ENCODE peak calls at places on chromosomes 16 and 17, in nine cellular contexts. S, B, M, F, G, H, Z, L and J are unnamed samples.

GRCh38 chr17:32323784-32324590 is 18.0 kb downstream of the C17orf75 start:
- DNase-seq in G (peak), L (peak), M (peak), H (no peak), S (peak), B (no peak), F (no peak), Z (no peak), J (no peak)

GRCh38 chr17:35460354-35460851 is 11.8 kb upstream of the SLFN13 start:
- DNase-seq in G (no peak), M (no peak), F (no peak), S (peak), Z (peak), L (peak), B (no peak), H (peak), J (no peak)

GRCh38 chr16:12775689-12776236 is 27.9 kb downstream of the CPPED1 start:
- DNase-seq in M (no peak), F (no peak), H (no peak), Z (no peak), L (no peak), G (no peak), B (peak), S (no peak), J (no peak)

GRCh38 chr16:87391324-87391949 is 699 bp upstream of the MAP1LC3B start:
- DNase-seq in M (peak), S (peak), F (no peak), L (peak), B (no peak), H (peak), Z (peak), G (peak), J (peak)

GRCh38 chr17:5464717-5465507 is 3.9 kb downstream of the DHX33 start:
- DNase-seq in G (no peak), Z (no peak), B (no peak), H (no peak), S (no peak), L (no peak), F (no peak), M (no peak), J (no peak)

GRCh38 chr17:78979780-78980623 is at the start of gene LGALS3BP:
- DNase-seq in M (peak), Z (peak), L (peak), B (peak), S (peak), H (peak), F (peak), G (peak), J (no peak)

GRCh38 chr17:8740486-8740885 is 4.2 kb downstream of the CCDC42 start:
- DNase-seq in M (no peak), L (no peak), H (peak), B (no peak), S (no peak), G (no peak), Z (no peak), F (no peak), J (no peak)

GRCh38 chr16:5379948-5380347 is 282.4 kb upstream of the EEF2KMT start:
- DNase-seq in H (no peak), L (no peak), B (no peak), F (no peak), M (no peak), G (no peak), Z (no peak), S (no peak), J (no peak)

GRCh38 chr17:42553161-42553818 is 567 bp downstream of the HSD17B1 start:
- DNase-seq in B (no peak), L (no peak), M (peak), S (no peak), F (no peak), H (no peak), Z (peak), G (peak), J (no peak)

GRCh38 chr17:32805029-32805976 is 71.6 kb downstream of the MYO1D start:
- DNase-seq in H (no peak), G (no peak), B (no peak), F (no peak), M (peak), L (no peak), Z (no peak), S (no peak), J (no peak)

GRCh38 chr17:79949646-79950292 is 85.9 kb downstream of the TBC1D16 start:
- DNase-seq in L (peak), Z (no peak), B (peak), M (no peak), H (no peak), G (no peak), F (no peak), S (peak), J (no peak)

GRCh38 chr16:10305912-10306311 is 79.9 kb upstream of the ATF7IP2 start:
- DNase-seq in M (no peak), B (no peak), H (no peak), S (no peak), Z (no peak), G (no peak), F (no peak), L (no peak), J (no peak)

GRCh38 chr17:73189417-73190099 is 3.3 kb upstream of the COG1 start:
- DNase-seq in Z (no peak), G (peak), B (no peak), S (no peak), H (peak), F (no peak), M (peak), L (no peak), J (peak)

GRCh38 chr16:66964049-66964448 is 3.0 kb downstream of the CES3 start:
- DNase-seq in M (no peak), F (no peak), L (no peak), S (no peak), H (no peak), Z (no peak), G (no peak), B (no peak), J (no peak)

GRCh38 chr17:43609613-43610385 is 51.9 kb downstream of the MEOX1 start:
- DNase-seq in F (no peak), S (no peak), M (peak), L (no peak), H (no peak), G (no peak), B (no peak), Z (no peak), J (no peak)

GRCh38 chr17:72922223-72922622 is 170.3 kb downstream of the SLC39A11 start:
- DNase-seq in G (no peak), F (no peak), L (no peak), H (no peak), B (no peak), Z (no peak), S (no peak), M (no peak), J (no peak)

GRCh38 chr16:1181715-1182671 is 29.1 kb downstream of the CACNA1H start:
- DNase-seq in B (peak), G (no peak), L (peak), H (no peak), F (peak), M (peak), Z (peak), S (peak), J (no peak)

GRCh38 chr17:59842901-59843652 is 49.7 kb downstream of the TUBD1 start:
- DNase-seq in L (peak), S (peak), G (peak), H (no peak), M (peak), F (peak), B (no peak), Z (no peak), J (no peak)

DNA sequence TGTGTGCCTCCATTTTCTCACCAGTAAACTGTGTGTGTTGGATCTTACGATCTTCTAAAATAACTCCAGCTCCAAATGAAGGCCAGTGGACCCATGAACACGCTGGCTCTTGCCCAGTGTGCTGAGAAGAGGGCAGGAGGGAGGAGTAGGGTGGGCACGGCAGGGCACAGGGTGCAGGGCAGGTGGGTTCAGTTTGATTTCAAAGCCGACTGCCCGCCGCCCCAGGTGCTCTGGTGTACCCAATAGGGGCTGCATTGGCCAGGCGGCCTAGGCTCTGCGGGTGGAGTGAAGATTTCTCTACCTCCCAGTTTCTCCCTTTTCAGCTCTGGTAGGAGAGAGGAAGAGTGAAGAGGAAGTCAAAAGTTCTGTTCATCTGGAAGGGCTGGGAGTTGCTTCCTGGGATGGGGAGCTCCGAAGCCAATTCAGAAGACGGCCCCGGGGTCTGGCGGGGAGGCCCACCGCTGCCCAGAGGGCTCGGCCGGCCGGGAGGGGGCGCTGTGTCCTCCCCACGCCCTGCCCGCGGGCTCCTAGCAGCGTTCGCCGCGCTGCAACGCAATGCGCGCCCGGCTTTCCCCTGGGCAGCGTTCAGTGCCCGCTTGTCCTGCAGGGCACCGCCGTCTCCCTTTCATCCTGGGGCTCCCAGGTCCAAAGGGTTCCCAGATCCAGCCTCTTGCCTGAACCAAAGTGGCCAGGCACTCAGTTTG is 1.1 kb upstream of the CRHR1 start:
- DNase-seq in F (no peak), M (peak), H (peak), L (peak), S (no peak), B (no peak), Z (peak), G (no peak), J (peak)
- TF ChIP-seq CTCF in F (no peak), M (no peak), H (peak), L (peak), S (peak), B (no peak), Z (no peak), G (peak), J (peak)

DNA sequence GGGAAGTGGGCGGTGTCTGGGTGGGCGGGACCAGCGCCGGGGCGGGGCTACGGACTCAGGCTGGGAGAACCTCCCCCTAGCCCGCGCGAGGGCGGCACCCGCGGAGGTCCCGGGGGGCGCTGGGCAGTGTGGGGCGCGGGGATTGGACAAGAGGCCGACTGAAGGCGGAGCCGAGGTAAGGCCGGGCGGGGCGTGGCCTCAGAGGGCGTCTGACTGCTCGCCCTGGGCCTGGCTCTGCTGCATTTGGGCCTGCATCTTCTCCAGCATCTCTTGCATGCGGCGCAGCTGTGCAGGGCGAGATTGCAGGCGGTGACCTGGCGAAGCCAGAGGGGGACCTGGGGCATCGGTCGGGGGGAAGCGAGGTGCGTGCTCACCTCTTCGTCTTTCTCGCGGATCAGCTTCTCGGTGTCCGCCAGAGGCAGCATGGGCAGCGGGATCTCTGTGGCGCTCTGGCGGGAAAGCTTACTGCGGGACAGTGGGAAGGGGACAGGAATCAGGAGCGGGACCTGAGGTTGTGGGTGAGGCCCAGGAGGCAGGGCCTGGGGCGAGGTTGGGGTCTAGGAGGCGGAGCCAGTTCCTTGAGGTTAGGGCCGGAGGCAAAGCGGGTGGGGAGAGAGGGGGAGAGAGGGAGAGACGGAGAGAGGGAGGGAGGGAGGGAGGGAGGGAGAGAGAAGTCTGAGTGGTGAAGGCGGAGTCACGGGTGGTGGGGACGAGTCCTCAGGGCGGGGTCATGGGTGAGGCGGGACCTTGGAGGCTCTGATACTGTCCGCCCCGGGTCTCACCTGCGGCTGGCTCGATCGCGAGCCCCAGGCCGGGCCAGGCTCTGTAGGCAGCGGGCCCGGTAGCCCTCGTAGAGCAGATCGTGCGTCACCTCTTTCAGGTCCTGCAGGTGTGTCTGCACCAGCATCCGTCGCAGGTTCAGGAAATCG is 3.9 kb downstream of the SEPTIN1 start:
- DNase-seq in M (peak), Z (peak), L (peak), S (peak), F (peak), B (peak), G (peak), H (peak), J (peak)
- TF ChIP-seq CTCF in M (no peak), Z (no peak), L (peak), S (no peak), F (no peak), B (no peak), G (no peak), H (peak), J (peak)

GRCh38 chr17:81914103-81914850 is 3.1 kb upstream of the PCYT2 start:
- DNase-seq in F (no peak), Z (no peak), S (no peak), L (no peak), M (no peak), B (no peak), H (no peak), G (no peak), J (no peak)

GRCh38 chr17:81918762-81919545 is 978 bp upstream of the SIRT7 start:
- DNase-seq in H (no peak), L (no peak), G (no peak), B (no peak), M (no peak), S (no peak), F (no peak), Z (no peak), J (no peak)

GRCh38 chr17:81920612-81921530 is 2.9 kb upstream of the SIRT7 start:
- DNase-seq in B (no peak), G (no peak), S (no peak), L (no peak), M (no peak), Z (no peak), H (no peak), F (no peak), J (no peak)

GRCh38 chr17:81915331-81915730 is 2.6 kb downstream of the SIRT7 start:
- DNase-seq in H (no peak), S (no peak), M (no peak), Z (no peak), B (no peak), F (no peak), G (no peak), L (no peak), J (no peak)

DNA sequence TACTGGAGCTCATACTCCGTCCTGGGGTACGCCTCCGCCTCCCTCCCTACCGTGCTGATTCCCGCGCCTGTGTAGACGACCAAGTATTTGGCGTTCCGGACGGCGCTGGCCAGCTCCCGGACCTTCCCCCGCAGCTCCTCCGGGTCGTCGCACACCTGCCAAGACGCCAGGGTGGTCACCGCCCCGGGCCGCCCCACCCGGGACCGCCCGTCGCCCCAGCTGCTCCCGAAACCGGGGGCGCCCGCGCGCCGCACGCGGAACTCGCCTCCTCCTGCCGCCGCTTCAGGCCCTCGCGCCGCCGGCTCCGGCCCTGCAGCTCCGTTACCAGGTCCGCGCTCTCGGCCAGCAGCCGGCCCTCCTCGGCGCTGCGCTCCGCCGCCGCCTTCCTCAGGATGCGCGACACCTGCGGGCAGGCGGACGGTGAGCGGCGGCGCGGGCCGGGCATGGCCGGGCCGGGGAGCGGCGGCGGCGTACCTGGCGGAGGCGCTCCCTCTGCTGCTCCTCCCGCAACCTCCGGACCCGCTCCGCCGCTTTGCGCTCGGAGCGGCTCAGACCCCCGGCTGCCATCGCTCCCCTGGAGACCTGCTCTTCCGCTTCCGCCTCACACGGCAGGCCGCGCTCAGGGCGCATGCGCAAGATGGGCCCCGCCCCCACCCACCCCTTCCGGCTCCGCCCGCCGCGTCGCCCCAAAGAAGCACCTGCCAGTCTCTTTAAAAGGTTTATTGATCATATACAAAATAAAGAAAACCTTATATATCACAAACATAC is at the start of gene SIRT7:
- DNase-seq in Z (peak), F (no peak), H (peak), M (peak), G (peak), L (peak), S (peak), B (peak), J (peak)
- TF ChIP-seq CTCF in Z (no peak), F (no peak), H (no peak), M (no peak), G (no peak), L (no peak), S (no peak), B (no peak), J (no peak)

GRCh38 chr16:85171004-85171808 is 58.9 kb upstream of the CIBAR2 start:
- DNase-seq in F (no peak), L (no peak), H (no peak), S (no peak), B (no peak), G (no peak), M (no peak), Z (no peak), J (no peak)

GRCh38 chr16:85171809-85172464 is 59.7 kb upstream of the CIBAR2 start:
- DNase-seq in F (no peak), B (no peak), S (no peak), L (no peak), H (no peak), G (no peak), Z (no peak), M (no peak), J (no peak)

GRCh38 chr16:85173981-85174751 is 61.9 kb upstream of the CIBAR2 start:
- DNase-seq in Z (no peak), F (no peak), B (no peak), M (peak), H (peak), G (peak), L (no peak), S (no peak), J (no peak)

GRCh38 chr16:85173077-85173980 is 61.1 kb upstream of the CIBAR2 start:
- DNase-seq in Z (no peak), L (no peak), M (peak), B (no peak), G (peak), H (peak), F (no peak), S (no peak), J (no peak)

GRCh38 chr16:85172465-85173071 is 60.3 kb upstream of the CIBAR2 start:
- DNase-seq in S (no peak), H (peak), G (peak), B (no peak), Z (peak), F (no peak), M (peak), L (peak), J (no peak)
- TF ChIP-seq CTCF in S (peak), H (peak), G (no peak), B (no peak), Z (no peak), F (no peak), M (peak), L (peak), J (peak)

GRCh38 chr17:54754560-54754959 is 146.1 kb upstream of the TOM1L1 start:
- DNase-seq in M (no peak), B (no peak), L (peak), F (no peak), S (no peak), Z (peak), H (no peak), G (no peak), J (no peak)
- TF ChIP-seq CTCF in M (no peak), B (no peak), L (no peak), F (no peak), S (no peak), Z (no peak), H (no peak), G (no peak), J (peak)